ENCODE peak calls at places on chromosomes 6 and 20, in six cellular contexts. Y, N, B, K, F and Z are unnamed samples. For H3K9me3, the result is how much of the 10 kb centered on the place peaks cover.

GRCh38 chr6:44531447-44532015 is 144.0 kb downstream of the CDC5L start:
- DNase-seq in Y (no peak), N (no peak), B (no peak), K (no peak), F (no peak), Z (no peak)

GRCh38 chr6:106451419-106451818 is 90.9 kb downstream of the CRYBG1 start:
- DNase-seq in Y (no peak), N (no peak), B (no peak), K (no peak), F (no peak), Z (no peak)

GRCh38 chr20:17228624-17229061 is 1.8 kb downstream of the PCSK2 start:
- DNase-seq in Y (no peak), N (no peak), B (no peak), K (no peak), F (no peak), Z (no peak)

GRCh38 chr20:62042025-62042820 is 23.5 kb downstream of the TAF4 start:
- DNase-seq in Y (no peak), N (no peak), B (no peak), K (no peak), F (no peak), Z (no peak)

GRCh38 chr20:24965065-24965919 is 16.2 kb downstream of the CST7 start:
- DNase-seq in Y (no peak), N (no peak), B (peak), K (no peak), F (no peak), Z (no peak)

GRCh38 chr6:43095939-43096338 is 19.8 kb downstream of the PTK7 start:
- DNase-seq in Y (no peak), N (no peak), B (no peak), K (no peak), F (no peak), Z (no peak)

GRCh38 chr6:157323114-157323923 is at the start of gene TMEM242:
- DNase-seq in Y (peak), N (peak), B (peak), K (peak), F (peak), Z (peak)

GRCh38 chr6:168995526-168996100 is 258.0 kb downstream of the THBS2 start:
- DNase-seq in Y (no peak), N (no peak), B (no peak), K (no peak), F (no peak), Z (no peak)

GRCh38 chr6:106116125-106116524 is 30.0 kb downstream of the PRDM1 start:
- DNase-seq in Y (peak), N (peak), B (no peak), K (no peak), F (no peak), Z (no peak)

GRCh38 chr6:149216459-149216858 is 101.1 kb upstream of the TAB2 start:
- DNase-seq in Y (no peak), N (no peak), B (no peak), K (no peak), F (no peak), Z (no peak)

GRCh38 chr20:22795897-22796296 is 211.5 kb upstream of the FOXA2 start:
- DNase-seq in Y (peak), N (peak), B (peak), K (no peak), F (no peak), Z (no peak)

GRCh38 chr20:23773127-23773526 is 22.4 kb upstream of the CST1 start:
- DNase-seq in Y (no peak), N (no peak), B (no peak), K (no peak), F (no peak), Z (no peak)

GRCh38 chr20:24472426-24472825 is 3.0 kb downstream of the SYNDIG1 start:
- DNase-seq in Y (no peak), N (no peak), B (no peak), K (no peak), F (no peak), Z (no peak)

GRCh38 chr6:147909645-147910044 is 401.2 kb downstream of the SAMD5 start:
- DNase-seq in Y (no peak), N (no peak), B (no peak), K (no peak), F (no peak), Z (no peak)

GRCh38 chr6:14354919-14355572 is 237.5 kb downstream of the CD83 start:
- DNase-seq in Y (peak), N (peak), B (peak), K (no peak), F (no peak), Z (no peak)

GRCh38 chr6:100452998-100453397 is 11.7 kb downstream of the SIM1 start:
- DNase-seq in Y (no peak), N (no peak), B (no peak), K (no peak), F (no peak), Z (no peak)

GRCh38 chr6:161677188-161677587 is 403.3 kb upstream of the AGPAT4 start:
- DNase-seq in Y (no peak), N (no peak), B (no peak), K (no peak), F (no peak), Z (no peak)

GRCh38 chr6:70371454-70372105 is 41.7 kb upstream of the FAM135A start:
- DNase-seq in Y (no peak), N (no peak), B (no peak), K (no peak), F (peak), Z (no peak)

GRCh38 chr20:53692465-53693067 is 98.9 kb upstream of the ZNF217 start:
- DNase-seq in Y (peak), N (no peak), B (peak), K (no peak), F (no peak), Z (no peak)

GRCh38 chr6:28940294-28940858 is 16.6 kb upstream of the TRIM27 start:
- DNase-seq in Y (peak), N (peak), B (peak), K (peak), F (peak), Z (no peak)

GRCh38 chr20:52747736-52748135 is 224.4 kb upstream of the TSHZ2 start:
- DNase-seq in Y (peak), N (peak), B (no peak), K (no peak), F (peak), Z (no peak)

GRCh38 chr6:156848533-156848932 is 71.4 kb downstream of the ARID1B start:
- DNase-seq in Y (peak), N (peak), B (no peak), K (no peak), F (peak), Z (no peak)

GRCh38 chr6:93394471-93394870 is 24.9 kb downstream of the EPHA7 start:
- DNase-seq in Y (no peak), N (no peak), B (no peak), K (no peak), F (no peak), Z (no peak)

GRCh38 chr6:116847234-116847633 is 18.4 kb upstream of the GPRC6A start:
- DNase-seq in Y (no peak), N (no peak), B (no peak), K (no peak), F (peak), Z (no peak)

GRCh38 chr20:19027971-19028370 is 184.5 kb upstream of the SLC24A3 start:
- DNase-seq in Y (no peak), N (no peak), B (no peak), K (no peak), F (no peak), Z (no peak)

GRCh38 chr6:145727817-145728388 is 7.4 kb downstream of the EPM2A start:
- DNase-seq in Y (no peak), N (no peak), B (no peak), K (no peak), F (no peak), Z (no peak)
- H3K9me3 ChIP-seq in Y (under half), N (under half), B (under half), K (under half), F (under half), Z (under half)

GRCh38 chr6:78746457-78746856 is 120.9 kb upstream of the IRAK1BP1 start:
- DNase-seq in Y (no peak), N (no peak), B (no peak), K (no peak), F (no peak), Z (no peak)
- H3K9me3 ChIP-seq in Y (half or more), N (under half), B (under half), K (under half), F (under half), Z (under half)

GRCh38 chr20:59646487-59646886 is 42.1 kb downstream of the PHACTR3 start:
- DNase-seq in Y (no peak), N (no peak), B (peak), K (no peak), F (no peak), Z (no peak)
- H3K9me3 ChIP-seq in Y (under half), N (under half), B (under half), K (under half), F (under half), Z (under half)

GRCh38 chr20:58116505-58116904 is 111.9 kb downstream of the ANKRD60 start:
- DNase-seq in Y (no peak), N (no peak), B (no peak), K (no peak), F (no peak), Z (no peak)
- H3K9me3 ChIP-seq in Y (under half), N (under half), B (under half), K (under half), F (under half), Z (under half)

GRCh38 chr6:109360281-109360680 is 22.0 kb downstream of the CD164 start:
- DNase-seq in Y (no peak), N (no peak), B (no peak), K (no peak), F (no peak), Z (no peak)
- H3K9me3 ChIP-seq in Y (under half), N (under half), B (under half), K (under half), F (under half), Z (under half)

DNA sequence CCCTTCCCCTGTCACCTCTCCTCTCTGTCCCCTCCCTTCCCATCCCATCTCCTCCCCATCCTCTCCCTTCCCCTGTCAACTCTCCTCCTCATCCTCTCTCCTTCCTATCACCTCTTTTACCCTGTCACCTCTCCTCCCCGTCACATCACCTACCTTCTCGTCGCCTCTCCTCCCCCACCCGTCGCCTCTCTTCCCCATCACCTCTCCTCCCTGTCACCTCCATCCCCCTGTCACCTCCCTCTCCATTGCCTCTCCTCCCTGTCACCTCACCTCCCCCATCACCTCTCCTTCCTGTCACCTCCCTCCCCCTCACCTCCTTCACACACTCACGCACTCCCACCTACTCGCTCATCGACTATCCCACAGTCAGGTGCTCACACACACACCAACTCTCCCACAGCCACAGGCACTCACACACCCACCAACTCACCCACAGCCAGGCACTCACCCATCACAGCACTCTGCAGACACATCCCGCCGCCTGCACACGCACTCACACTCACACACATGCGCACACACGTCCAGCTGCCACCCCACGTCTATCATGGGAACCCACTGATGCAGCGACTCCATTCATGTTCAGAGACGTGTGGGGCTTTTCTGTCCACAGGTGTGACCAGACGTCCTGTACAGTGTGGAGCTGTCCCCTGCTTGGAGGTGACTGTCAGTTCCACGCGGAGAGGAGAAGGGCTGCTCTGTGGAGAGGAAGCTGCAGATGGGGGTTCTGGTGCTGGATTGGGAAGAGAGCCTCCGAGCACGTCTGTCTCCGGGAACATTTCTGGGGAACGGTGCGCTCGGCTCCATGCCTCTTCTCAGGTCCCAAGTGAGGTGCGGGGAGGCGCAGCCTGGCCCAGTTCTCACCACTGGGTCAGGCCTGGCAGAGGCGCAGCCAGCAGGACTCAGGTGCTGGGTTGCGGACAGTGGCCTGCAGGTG is 184.3 kb downstream of the TTLL2 start:
- DNase-seq in Y (no peak), N (no peak), B (peak), K (no peak), F (no peak), Z (no peak)
- H3K9me3 ChIP-seq in Y (under half), N (under half), B (under half), K (under half), F (under half), Z (under half)

GRCh38 chr6:143724876-143725275 is 47.1 kb downstream of the PHACTR2 start:
- DNase-seq in Y (no peak), N (no peak), B (no peak), K (no peak), F (no peak), Z (no peak)
- H3K9me3 ChIP-seq in Y (under half), N (under half), B (under half), K (under half), F (under half), Z (under half)

DNA sequence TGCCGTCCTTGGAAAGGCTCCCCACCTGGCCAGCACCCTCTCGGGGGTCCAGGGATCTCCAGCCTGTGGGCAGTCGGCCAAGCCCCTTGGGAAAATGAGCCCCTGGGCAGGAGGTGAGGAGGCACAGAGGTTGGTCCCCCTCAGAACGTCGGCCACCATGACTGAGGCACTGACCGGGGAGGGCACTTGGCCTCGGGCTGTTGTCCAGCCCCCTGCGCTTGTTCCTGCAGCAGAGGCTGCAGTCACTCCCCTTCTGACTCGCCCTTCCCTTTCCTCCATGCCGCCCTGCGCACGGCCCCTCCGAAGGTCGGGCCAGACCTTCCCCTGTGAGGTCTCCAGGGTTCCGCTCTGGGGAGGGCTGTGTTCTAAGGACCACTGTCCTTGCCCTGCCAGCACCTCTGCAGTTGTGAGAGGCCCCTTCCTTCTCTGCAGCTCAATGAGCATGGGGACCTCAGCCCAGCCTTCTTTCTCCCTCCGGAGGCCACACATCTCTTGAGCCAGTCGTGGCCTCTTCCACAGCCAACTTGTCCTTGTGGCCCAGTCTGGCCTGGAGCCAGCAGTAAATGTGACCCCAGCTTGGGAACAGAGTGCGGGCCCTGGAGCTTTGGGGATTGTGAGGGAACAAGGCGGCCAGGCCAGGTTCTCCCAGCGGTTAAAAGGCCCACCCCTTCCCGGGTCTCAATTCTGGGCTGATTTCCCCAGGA is 195.5 kb downstream of the DLL1 start:
- DNase-seq in Y (no peak), N (no peak), B (peak), K (no peak), F (no peak), Z (no peak)
- H3K9me3 ChIP-seq in Y (under half), N (under half), B (under half), K (under half), F (under half), Z (under half)

DNA sequence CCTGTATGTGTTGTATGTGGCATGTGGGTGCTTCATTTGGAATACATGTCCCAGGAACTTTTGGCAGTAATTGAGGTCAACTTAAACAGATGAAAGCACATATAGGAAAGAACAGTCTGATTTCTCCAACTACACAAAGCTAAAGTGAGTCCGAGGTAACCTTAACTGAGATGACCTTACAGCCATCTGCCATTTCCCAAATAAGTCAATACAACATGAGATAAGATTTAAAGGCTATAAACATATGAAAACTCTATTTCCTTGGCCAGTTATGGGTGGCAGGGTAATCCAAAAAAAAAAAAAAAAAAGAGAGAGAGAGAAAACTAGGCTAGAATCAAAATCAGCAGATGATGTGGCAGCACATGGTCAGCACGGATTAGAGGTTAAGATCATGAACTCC is 1068.3 kb downstream of the KHDRBS2 start:
- DNase-seq in Y (no peak), N (no peak), B (no peak), K (no peak), F (no peak), Z (no peak)
- H3K9me3 ChIP-seq in Y (under half), N (under half), B (under half), K (under half), F (under half), Z (under half)